ENCODE peak calls at places on chromosomes 1 and 21, in ten cellular contexts. M is HFF-Myc, I is AG09309, F is WERI-Rb-1, P is endodermal cell, L is right atrium auricular region, X is transverse colon, O is colonic mucosa, J is brain microvascular endothelial cell, Z is AG10803. H is an unnamed sample.
A peak's percentile ranks its signal among the peaks of the same experiment; 100 is the strongest.

GRCh38 chr21:16767201-16767600 is 745.6 kb upstream of the CXADR start:
- DNase-seq in M (no peak), I (no peak), F (no peak), P (no peak), L (no peak), X (no peak), O (no peak), J (no peak), Z (no peak), H (no peak)

GRCh38 chr1:9375912-9376311 is 83.2 kb downstream of the SPSB1 start:
- DNase-seq in M (no peak), I (no peak), F (no peak), P (no peak), L (no peak), X (no peak), O (peak; percentile 33), J (no peak), Z (peak; percentile 6), H (peak; percentile 62)

GRCh38 chr1:82775402-82776000 is 974.8 kb downstream of the ADGRL2 start:
- DNase-seq in M (no peak), I (no peak), F (peak; percentile 53), P (peak; percentile 88), L (no peak), X (peak; percentile 9), O (peak; percentile 23), J (peak; percentile 18), Z (peak; percentile 9), H (peak; percentile 58)

GRCh38 chr1:67535474-67535873 is 105.3 kb upstream of the SERBP1 start:
- DNase-seq in M (peak; percentile 65), I (peak; percentile 73), F (peak; percentile 81), P (peak; percentile 93), L (peak; percentile 89), X (peak; percentile 89), O (peak; percentile 87), J (peak; percentile 83), Z (peak; percentile 89), H (peak; percentile 95)

GRCh38 chr1:7550261-7550850 is 220.7 kb upstream of the VAMP3 start:
- DNase-seq in M (no peak), I (no peak), F (no peak), P (peak; percentile 93), L (no peak), X (peak; percentile 57), O (peak; percentile 68), J (no peak), Z (no peak), H (no peak)

GRCh38 chr1:53736290-53736689 is 2.7 kb downstream of the GLIS1 start:
- DNase-seq in M (no peak), I (peak; percentile 52), F (no peak), P (no peak), L (no peak), X (no peak), O (no peak), J (peak; percentile 91), Z (no peak), H (peak; percentile 89)

GRCh38 chr1:24805534-24806301 is 60.5 kb downstream of the CLIC4 start:
- DNase-seq in M (peak; percentile 45), I (peak; percentile 33), F (no peak), P (no peak), L (peak; percentile 64), X (no peak), O (no peak), J (peak; percentile 73), Z (peak; percentile 75), H (peak; percentile 79)

GRCh38 chr1:184482113-184482512 is 95.3 kb downstream of the C1orf21 start:
- DNase-seq in M (no peak), I (no peak), F (no peak), P (no peak), L (peak; percentile 88), X (peak; percentile 62), O (peak; percentile 64), J (no peak), Z (peak; percentile 68), H (no peak)

GRCh38 chr1:172145656-172146055 is 274.8 kb upstream of the C1orf105 start:
- DNase-seq in M (no peak), I (no peak), F (no peak), P (no peak), L (no peak), X (no peak), O (no peak), J (no peak), Z (no peak), H (no peak)
- H3K4me3 ChIP-seq in M (peak overlapping the region; percentile 84), I (no peak overlapping the region), F (no peak overlapping the region), P (peak overlapping the region; percentile 20), L (no peak overlapping the region), X (no peak overlapping the region), O (no peak overlapping the region), J (no peak overlapping the region), Z (peak overlapping the region; percentile 84), H (no peak overlapping the region)

GRCh38 chr1:109243221-109243620 is 6.1 kb upstream of the CELSR2 start:
- DNase-seq in M (no peak), I (no peak), F (no peak), P (no peak), L (no peak), X (no peak), O (no peak), J (no peak), Z (no peak), H (no peak)
- TF ChIP-seq CTCF in M (no peak), I (no peak), F (no peak), P (peak; percentile 9), L (no peak), X (no peak), O (no peak), J (no peak), Z (no peak), H (no peak)

GRCh38 chr1:32181563-32181962 is 2.1 kb downstream of the TXLNA start:
- DNase-seq in M (no peak), I (no peak), F (no peak), P (no peak), L (no peak), X (no peak), O (no peak), J (no peak), Z (no peak), H (no peak)
- H3K4me3 ChIP-seq in M (peak overlapping the region; percentile 86), I (peak overlapping the region; percentile 85), F (no peak overlapping the region), P (peak overlapping the region; percentile 94), L (peak overlapping the region; percentile 64), X (no peak overlapping the region), O (no peak overlapping the region), J (peak overlapping the region; percentile 73), Z (peak overlapping the region; percentile 80), H (peak overlapping the region; percentile 77)

DNA sequence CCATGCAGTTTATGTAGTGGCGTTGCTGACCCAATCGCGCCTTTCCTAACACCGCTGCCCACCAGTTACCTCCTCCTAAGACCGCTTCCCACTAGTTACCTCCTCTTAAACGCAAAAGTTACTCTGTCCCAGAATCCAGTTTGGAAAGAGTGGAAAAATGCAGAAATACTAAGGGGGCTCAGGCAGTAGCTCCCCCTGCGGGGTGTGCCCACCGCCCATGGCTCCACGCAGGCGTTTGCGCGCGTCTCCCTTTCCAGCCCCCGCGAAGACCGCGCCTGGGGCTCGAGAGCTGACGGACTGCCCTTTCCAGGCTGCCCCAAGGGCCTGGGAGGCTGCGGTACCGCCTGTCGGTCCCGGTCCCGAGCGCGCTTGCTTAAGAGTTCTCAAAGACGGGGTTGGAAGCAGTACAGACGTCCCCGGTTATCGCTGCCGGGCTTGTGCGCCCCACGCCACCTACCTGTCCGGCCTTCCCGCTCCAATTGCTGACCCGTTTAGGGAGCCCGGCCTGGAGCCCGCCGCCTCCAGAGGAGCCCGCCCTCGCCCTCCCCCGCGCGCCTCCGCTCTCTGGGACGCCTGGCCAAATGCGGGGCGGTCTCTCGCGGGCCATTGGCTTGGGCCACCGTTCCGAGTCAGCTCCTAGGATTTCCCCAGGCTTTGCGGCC is 414.1 kb upstream of the ESRRG start:
- DNase-seq in M (no peak), I (no peak), F (no peak), P (peak; percentile 83), L (no peak), X (no peak), O (no peak), J (no peak), Z (no peak), H (no peak)
- TF ChIP-seq CTCF in M (no peak), I (no peak), F (no peak), P (no peak), L (no peak), X (no peak), O (no peak), J (no peak), Z (no peak), H (no peak)

DNA sequence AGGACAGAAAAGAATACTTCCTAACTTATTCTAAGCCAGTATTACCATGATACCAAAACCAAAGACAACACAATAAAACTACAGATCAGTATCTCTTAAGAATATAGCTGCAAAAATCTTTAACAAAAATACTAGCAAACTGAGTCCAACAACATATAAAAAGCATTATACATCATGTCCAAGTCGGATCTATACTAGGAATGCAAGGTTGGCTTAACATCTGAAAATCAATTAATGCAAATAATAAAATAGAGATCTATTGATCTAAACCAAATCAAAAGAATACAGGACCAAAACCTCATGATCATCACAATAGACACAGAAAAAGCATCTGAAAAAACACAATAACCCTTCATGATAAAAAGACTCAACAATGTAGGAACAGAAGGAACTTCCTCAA is 18.9 kb downstream of the TAF1A start:
- DNase-seq in M (no peak), I (no peak), F (no peak), P (no peak), L (no peak), X (no peak), O (no peak), J (no peak), Z (no peak), H (no peak)
- H3K4me3 ChIP-seq in M (no peak overlapping the region), I (no peak overlapping the region), F (no peak overlapping the region), P (no peak overlapping the region), L (no peak overlapping the region), X (no peak overlapping the region), O (no peak overlapping the region), J (no peak overlapping the region), Z (no peak overlapping the region), H (no peak overlapping the region)

DNA sequence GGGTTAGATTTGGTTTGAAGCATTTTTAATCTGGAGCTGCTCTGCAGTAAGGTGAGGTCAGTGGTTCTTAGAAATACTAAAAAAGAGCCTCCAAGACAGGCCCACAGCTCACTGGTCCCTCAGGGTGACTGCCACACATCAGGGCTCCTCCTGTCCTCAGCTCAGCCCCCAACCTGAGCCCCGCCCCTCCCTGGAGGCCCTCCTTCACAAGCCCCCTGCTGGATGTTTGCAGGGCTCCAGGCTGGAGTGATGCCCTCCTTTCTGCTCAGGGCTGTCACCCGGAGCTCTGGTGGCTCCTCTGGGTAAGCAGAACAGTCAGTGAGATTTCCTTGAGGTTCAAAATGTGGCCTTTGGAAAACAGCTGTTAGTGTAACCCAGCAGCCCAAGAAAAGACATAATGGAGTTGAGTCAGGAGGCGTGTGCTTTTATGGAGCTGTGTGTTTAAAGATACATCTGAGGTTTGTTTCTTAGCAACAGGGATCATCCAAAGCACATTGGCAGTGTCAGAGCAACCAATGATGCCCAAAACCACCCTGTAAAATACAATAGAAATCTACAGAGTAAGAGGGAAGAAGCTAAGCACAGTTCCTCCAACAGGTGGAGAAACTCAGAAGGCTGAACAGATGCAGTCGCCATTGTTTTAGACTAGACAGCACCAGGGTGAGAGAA is 21.4 kb downstream of the STUM start:
- DNase-seq in M (no peak), I (no peak), F (peak; percentile 53), P (peak; percentile 96), L (no peak), X (no peak), O (no peak), J (no peak), Z (no peak), H (no peak)
- TF ChIP-seq CTCF in M (peak; percentile 44), I (no peak), F (peak; percentile 18), P (peak; percentile 86), L (no peak), X (no peak), O (no peak), J (peak; percentile 58), Z (no peak), H (peak; percentile 38)